ENCODE peak calls at places on chromosomes 6 and 20, in ten cellular contexts. X is activated CD4-positive, CD25-positive, alpha-beta regulatory T cell treated with anti-CD3 and anti-CD28 coated beads, Interleukin-2, amount 50 U/mL, for 72 hours; U is hypothalamus; J is H9; Y is HT1080; W is iPS-NIHi11; N is NCI-H1105; M is cardiac fibroblast; I is astrocyte of the hippocampus; R is neural progenitor cell. D is an unnamed sample.

GRCh38 chr20:47529840-47530239 is 28.2 kb downstream of the NCOA3 start:
- DNase-seq in X (no peak), U (no peak), J (no peak), Y (no peak), W (no peak), N (no peak), M (peak), I (no peak), R (no peak), D (peak)

GRCh38 chr20:2470051-2470431 is 548 bp downstream of the SNRPB start:
- DNase-seq in X (peak), U (peak), J (no peak), Y (peak), W (peak), N (no peak), M (peak), I (no peak), R (peak), D (peak)

GRCh38 chr6:42138630-42139619 is 3.5 kb downstream of the C6orf132 start:
- DNase-seq in X (no peak), U (no peak), J (peak), Y (peak), W (peak), N (no peak), M (no peak), I (no peak), R (peak), D (no peak)

GRCh38 chr20:23257106-23257761 is 93.4 kb upstream of the NXT1 start:
- DNase-seq in X (no peak), U (no peak), J (no peak), Y (no peak), W (no peak), N (no peak), M (no peak), I (no peak), R (no peak), D (no peak)

GRCh38 chr6:14811760-14812428 is 434.0 kb upstream of the JARID2 start:
- DNase-seq in X (no peak), U (no peak), J (no peak), Y (no peak), W (no peak), N (no peak), M (peak), I (peak), R (no peak), D (peak)

GRCh38 chr20:46388201-46388836 is 18.1 kb downstream of the ELMO2 start:
- DNase-seq in X (no peak), U (no peak), J (no peak), Y (no peak), W (no peak), N (no peak), M (no peak), I (no peak), R (no peak), D (no peak)

GRCh38 chr6:109332748-109333147 is 49.5 kb downstream of the CD164 start:
- DNase-seq in X (no peak), U (no peak), J (no peak), Y (no peak), W (no peak), N (no peak), M (no peak), I (no peak), R (no peak), D (no peak)

GRCh38 chr6:25896252-25896651 is 22.2 kb upstream of the SLC17A3 start:
- DNase-seq in X (no peak), U (no peak), J (no peak), Y (no peak), W (no peak), N (no peak), M (no peak), I (no peak), R (no peak), D (no peak)

GRCh38 chr6:30965140-30965601 is 18.3 kb upstream of the MUC21 start:
- DNase-seq in X (no peak), U (no peak), J (no peak), Y (no peak), W (no peak), N (no peak), M (no peak), I (no peak), R (no peak), D (no peak)

GRCh38 chr6:170049641-170050491 is 241.0 kb downstream of the DLL1 start:
- DNase-seq in X (peak), U (no peak), J (no peak), Y (no peak), W (no peak), N (no peak), M (peak), I (no peak), R (no peak), D (peak)

GRCh38 chr6:41302638-41303037 is 16.2 kb upstream of the TREM1 start:
- DNase-seq in X (no peak), U (no peak), J (no peak), Y (no peak), W (no peak), N (no peak), M (no peak), I (no peak), R (no peak), D (no peak)

GRCh38 chr6:33699131-33699530 is 12.4 kb downstream of the UQCC2 start:
- DNase-seq in X (no peak), U (no peak), J (no peak), Y (no peak), W (no peak), N (no peak), M (no peak), I (no peak), R (no peak), D (no peak)

GRCh38 chr20:46631212-46631869 is 19.9 kb downstream of the SLC13A3 start:
- DNase-seq in X (no peak), U (no peak), J (no peak), Y (peak), W (no peak), N (no peak), M (peak), I (no peak), R (peak), D (no peak)

GRCh38 chr6:139640911-139641310 is 266.5 kb upstream of the CITED2 start:
- DNase-seq in X (no peak), U (no peak), J (no peak), Y (no peak), W (no peak), N (no peak), M (no peak), I (no peak), R (no peak), D (no peak)

GRCh38 chr6:17504005-17504404 is 96.1 kb upstream of the FAM8A1 start:
- DNase-seq in X (no peak), U (no peak), J (no peak), Y (no peak), W (peak), N (no peak), M (no peak), I (no peak), R (no peak), D (no peak)

GRCh38 chr6:7723041-7723447 is 2.9 kb upstream of the BMP6 start:
- DNase-seq in X (peak), U (peak), J (peak), Y (peak), W (peak), N (peak), M (peak), I (peak), R (peak), D (peak)

GRCh38 chr20:3697588-3698235 is 14.7 kb downstream of the SIGLEC1 start:
- DNase-seq in X (no peak), U (no peak), J (no peak), Y (no peak), W (no peak), N (no peak), M (no peak), I (no peak), R (no peak), D (no peak)

GRCh38 chr6:19333936-19334335 is 503.2 kb upstream of the ID4 start:
- DNase-seq in X (no peak), U (no peak), J (no peak), Y (peak), W (no peak), N (no peak), M (peak), I (peak), R (no peak), D (no peak)